ENCODE peak calls at places on chromosomes 12 and 14, in four cellular contexts. One of them, this sample, is unnamed. For H3K9me3, the result is how much of the 10 kb centered on the place peaks cover.

GRCh38 chr12:29582677-29583076 is 85.2 kb upstream of the OVCH1 start:
- DNase-seq in cardiac muscle cell: no peak
- DNase-seq in fibroblast of lung: no peak
- DNase-seq in left lung: no peak
- DNase-seq in this sample: no peak

GRCh38 chr12:97681612-97682504 is 219.3 kb downstream of the RMST start:
- DNase-seq in cardiac muscle cell: no peak
- DNase-seq in fibroblast of lung: no peak
- DNase-seq in left lung: no peak
- DNase-seq in this sample: no peak

GRCh38 chr14:64960762-64961276 is 11.3 kb downstream of the RAB15 start:
- DNase-seq in cardiac muscle cell: no peak
- DNase-seq in fibroblast of lung: no peak
- DNase-seq in left lung: no peak
- DNase-seq in this sample: peak

GRCh38 chr12:11731455-11731854 is 82.0 kb downstream of the ETV6 start:
- DNase-seq in cardiac muscle cell: no peak
- DNase-seq in fibroblast of lung: peak
- DNase-seq in left lung: no peak
- DNase-seq in this sample: no peak

GRCh38 chr12:32583535-32583934 is 95.6 kb upstream of the DNM1L start:
- DNase-seq in cardiac muscle cell: no peak
- DNase-seq in fibroblast of lung: peak
- DNase-seq in left lung: no peak
- DNase-seq in this sample: no peak

GRCh38 chr12:57404966-57405640 is 25.7 kb downstream of the R3HDM2 start:
- DNase-seq in cardiac muscle cell: no peak
- DNase-seq in fibroblast of lung: no peak
- DNase-seq in left lung: no peak
- DNase-seq in this sample: no peak

GRCh38 chr12:22803725-22804124 is 178.8 kb downstream of the ETNK1 start:
- DNase-seq in cardiac muscle cell: no peak
- DNase-seq in fibroblast of lung: no peak
- DNase-seq in left lung: no peak
- DNase-seq in this sample: no peak

GRCh38 chr12:104529130-104529874 is 72.6 kb downstream of the CHST11 start:
- DNase-seq in cardiac muscle cell: peak
- DNase-seq in fibroblast of lung: no peak
- DNase-seq in left lung: no peak
- DNase-seq in this sample: no peak

GRCh38 chr14:103488960-103489359 is 33.7 kb downstream of the CKB start:
- DNase-seq in cardiac muscle cell: no peak
- DNase-seq in fibroblast of lung: peak
- DNase-seq in left lung: no peak
- DNase-seq in this sample: no peak

GRCh38 chr12:83245156-83245555 is 558.5 kb downstream of the TMTC2 start:
- DNase-seq in cardiac muscle cell: no peak
- DNase-seq in fibroblast of lung: no peak
- DNase-seq in left lung: no peak
- DNase-seq in this sample: no peak

GRCh38 chr12:24839268-24839791 is 109.6 kb downstream of the BCAT1 start:
- DNase-seq in cardiac muscle cell: no peak
- DNase-seq in fibroblast of lung: peak
- DNase-seq in left lung: no peak
- DNase-seq in this sample: no peak

GRCh38 chr14:104826197-104826857 is 25.4 kb downstream of the ZBTB42 start:
- DNase-seq in cardiac muscle cell: peak
- DNase-seq in fibroblast of lung: peak
- DNase-seq in left lung: peak
- DNase-seq in this sample: peak

GRCh38 chr12:91529829-91530228 is 347.2 kb upstream of the DCN start:
- DNase-seq in cardiac muscle cell: no peak
- DNase-seq in fibroblast of lung: peak
- DNase-seq in left lung: no peak
- DNase-seq in this sample: no peak

GRCh38 chr14:77641207-77641533 is 24.7 kb upstream of the SPTLC2 start:
- DNase-seq in cardiac muscle cell: no peak
- DNase-seq in fibroblast of lung: no peak
- DNase-seq in left lung: no peak
- DNase-seq in this sample: no peak

GRCh38 chr14:104598461-104599273 is 5.9 kb downstream of the TMEM179 start:
- DNase-seq in cardiac muscle cell: no peak
- DNase-seq in fibroblast of lung: no peak
- DNase-seq in left lung: peak
- DNase-seq in this sample: no peak

GRCh38 chr14:51020024-51020710 is 74.7 kb downstream of the TRIM9 start:
- DNase-seq in cardiac muscle cell: peak
- DNase-seq in fibroblast of lung: peak
- DNase-seq in left lung: no peak
- DNase-seq in this sample: no peak

GRCh38 chr14:72686101-72686500 is 207.8 kb downstream of the DPF3 start:
- DNase-seq in cardiac muscle cell: no peak
- DNase-seq in fibroblast of lung: no peak
- DNase-seq in left lung: no peak
- DNase-seq in this sample: no peak

GRCh38 chr14:89598548-89599186 is 181.6 kb upstream of the FOXN3 start:
- DNase-seq in cardiac muscle cell: no peak
- DNase-seq in fibroblast of lung: peak
- DNase-seq in left lung: no peak
- DNase-seq in this sample: no peak

GRCh38 chr14:44448816-44449411 is 58.2 kb downstream of the FSCB start:
- DNase-seq in cardiac muscle cell: no peak
- DNase-seq in fibroblast of lung: no peak
- DNase-seq in left lung: no peak
- DNase-seq in this sample: no peak

GRCh38 chr14:90820958-90821357 is 4.7 kb upstream of the TTC7B start:
- DNase-seq in cardiac muscle cell: no peak
- DNase-seq in fibroblast of lung: peak
- DNase-seq in left lung: no peak
- DNase-seq in this sample: no peak

GRCh38 chr12:75208851-75209781 is 523 bp downstream of the KCNC2 start:
- DNase-seq in cardiac muscle cell: peak
- DNase-seq in fibroblast of lung: peak
- DNase-seq in left lung: no peak
- DNase-seq in this sample: no peak

GRCh38 chr12:52280319-52280795 is 5.9 kb downstream of the KRT86 start:
- DNase-seq in cardiac muscle cell: no peak
- DNase-seq in fibroblast of lung: peak
- DNase-seq in left lung: peak
- DNase-seq in this sample: peak

GRCh38 chr12:92596388-92596787 is 106.4 kb upstream of the PLEKHG7 start:
- DNase-seq in cardiac muscle cell: no peak
- DNase-seq in fibroblast of lung: peak
- DNase-seq in left lung: no peak
- DNase-seq in this sample: no peak

GRCh38 chr12:131827961-131828534 is at the start of gene MMP17:
- DNase-seq in cardiac muscle cell: peak
- DNase-seq in fibroblast of lung: peak
- DNase-seq in left lung: no peak
- DNase-seq in this sample: peak

GRCh38 chr14:66939409-66939808 is 249.8 kb upstream of the GARIN2 start:
- DNase-seq in cardiac muscle cell: no peak
- DNase-seq in fibroblast of lung: no peak
- DNase-seq in left lung: no peak
- DNase-seq in this sample: no peak

GRCh38 chr14:66944872-66945271 is 244.4 kb upstream of the GARIN2 start:
- DNase-seq in cardiac muscle cell: peak
- DNase-seq in fibroblast of lung: peak
- DNase-seq in left lung: no peak
- DNase-seq in this sample: no peak
- H3K9me3 ChIP-seq in cardiac muscle cell: under half
- H3K9me3 ChIP-seq in fibroblast of lung: under half
- H3K9me3 ChIP-seq in left lung: half or more
- H3K9me3 ChIP-seq in this sample: under half

DNA sequence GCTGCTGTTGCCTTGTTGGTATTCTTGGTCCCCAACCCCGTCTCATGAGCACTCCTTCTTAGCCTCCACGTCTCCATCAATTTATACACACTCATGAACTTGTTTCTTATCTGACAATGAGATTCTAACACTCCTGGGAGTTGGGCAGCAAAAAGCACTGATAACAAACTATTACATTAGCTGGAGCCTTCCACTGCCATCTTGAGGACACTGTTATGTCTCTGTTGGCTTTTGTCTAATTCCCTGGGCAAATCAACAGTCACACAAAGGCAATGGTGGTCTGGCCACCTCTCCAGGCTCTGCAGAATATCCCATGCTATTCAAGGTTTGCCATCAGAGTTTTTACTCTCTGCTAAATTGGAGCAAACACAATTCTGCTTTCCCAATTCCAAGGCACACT is 117.8 kb upstream of the COCH start:
- DNase-seq in cardiac muscle cell: peak
- DNase-seq in fibroblast of lung: no peak
- DNase-seq in left lung: no peak
- DNase-seq in this sample: no peak
- TF ChIP-seq CTCF in cardiac muscle cell: no peak
- TF ChIP-seq CTCF in fibroblast of lung: no peak
- TF ChIP-seq CTCF in left lung: no peak
- TF ChIP-seq CTCF in this sample: no peak

GRCh38 chr12:37547611-37548010 is 769.0 kb upstream of the ALG10B start:
- DNase-seq in cardiac muscle cell: no peak
- DNase-seq in fibroblast of lung: no peak
- DNase-seq in left lung: no peak
- DNase-seq in this sample: no peak
- H3K9me3 ChIP-seq in cardiac muscle cell: under half
- H3K9me3 ChIP-seq in fibroblast of lung: under half
- H3K9me3 ChIP-seq in left lung: half or more
- H3K9me3 ChIP-seq in this sample: under half

GRCh38 chr14:61536661-61537566 is 158.4 kb upstream of the HIF1A start:
- DNase-seq in cardiac muscle cell: no peak
- DNase-seq in fibroblast of lung: no peak
- DNase-seq in left lung: no peak
- DNase-seq in this sample: no peak

GRCh38 chr14:61540931-61541330 is 154.4 kb upstream of the HIF1A start:
- DNase-seq in cardiac muscle cell: no peak
- DNase-seq in fibroblast of lung: no peak
- DNase-seq in left lung: no peak
- DNase-seq in this sample: no peak

GRCh38 chr14:61538464-61539022 is 156.8 kb upstream of the HIF1A start:
- DNase-seq in cardiac muscle cell: no peak
- DNase-seq in fibroblast of lung: no peak
- DNase-seq in left lung: no peak
- DNase-seq in this sample: no peak

GRCh38 chr14:61537567-61538463 is 157.5 kb upstream of the HIF1A start:
- DNase-seq in cardiac muscle cell: no peak
- DNase-seq in fibroblast of lung: peak
- DNase-seq in left lung: peak
- DNase-seq in this sample: peak

DNA sequence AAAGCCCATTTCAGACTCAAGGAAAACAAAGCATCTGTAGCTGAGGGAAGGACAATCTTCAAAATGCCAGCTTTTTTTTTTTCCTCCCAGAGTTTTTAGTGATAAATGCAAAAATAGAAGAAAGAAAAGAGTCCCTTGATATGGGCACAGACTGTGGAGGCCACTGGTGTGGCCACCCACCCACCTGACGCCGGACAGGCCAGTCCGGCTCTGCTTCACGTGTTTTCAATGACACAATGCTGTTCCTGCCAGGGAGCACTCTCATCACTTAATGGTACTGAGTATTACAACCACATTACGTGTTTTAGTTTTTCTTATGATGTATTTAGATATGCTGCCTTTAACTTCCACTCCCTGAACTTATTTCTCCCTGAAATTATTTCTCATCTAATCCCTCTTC is 155.7 kb upstream of the HIF1A start:
- DNase-seq in cardiac muscle cell: no peak
- DNase-seq in fibroblast of lung: no peak
- DNase-seq in left lung: no peak
- DNase-seq in this sample: peak
- TF ChIP-seq CTCF in cardiac muscle cell: no peak
- TF ChIP-seq CTCF in fibroblast of lung: no peak
- TF ChIP-seq CTCF in left lung: no peak
- TF ChIP-seq CTCF in this sample: no peak

GRCh38 chr12:132949936-132950837 is 5.9 kb downstream of the ZNF605 start:
- DNase-seq in cardiac muscle cell: no peak
- DNase-seq in fibroblast of lung: no peak
- DNase-seq in left lung: no peak
- DNase-seq in this sample: no peak
- H3K9me3 ChIP-seq in cardiac muscle cell: under half
- H3K9me3 ChIP-seq in fibroblast of lung: under half
- H3K9me3 ChIP-seq in left lung: half or more
- H3K9me3 ChIP-seq in this sample: under half

DNA sequence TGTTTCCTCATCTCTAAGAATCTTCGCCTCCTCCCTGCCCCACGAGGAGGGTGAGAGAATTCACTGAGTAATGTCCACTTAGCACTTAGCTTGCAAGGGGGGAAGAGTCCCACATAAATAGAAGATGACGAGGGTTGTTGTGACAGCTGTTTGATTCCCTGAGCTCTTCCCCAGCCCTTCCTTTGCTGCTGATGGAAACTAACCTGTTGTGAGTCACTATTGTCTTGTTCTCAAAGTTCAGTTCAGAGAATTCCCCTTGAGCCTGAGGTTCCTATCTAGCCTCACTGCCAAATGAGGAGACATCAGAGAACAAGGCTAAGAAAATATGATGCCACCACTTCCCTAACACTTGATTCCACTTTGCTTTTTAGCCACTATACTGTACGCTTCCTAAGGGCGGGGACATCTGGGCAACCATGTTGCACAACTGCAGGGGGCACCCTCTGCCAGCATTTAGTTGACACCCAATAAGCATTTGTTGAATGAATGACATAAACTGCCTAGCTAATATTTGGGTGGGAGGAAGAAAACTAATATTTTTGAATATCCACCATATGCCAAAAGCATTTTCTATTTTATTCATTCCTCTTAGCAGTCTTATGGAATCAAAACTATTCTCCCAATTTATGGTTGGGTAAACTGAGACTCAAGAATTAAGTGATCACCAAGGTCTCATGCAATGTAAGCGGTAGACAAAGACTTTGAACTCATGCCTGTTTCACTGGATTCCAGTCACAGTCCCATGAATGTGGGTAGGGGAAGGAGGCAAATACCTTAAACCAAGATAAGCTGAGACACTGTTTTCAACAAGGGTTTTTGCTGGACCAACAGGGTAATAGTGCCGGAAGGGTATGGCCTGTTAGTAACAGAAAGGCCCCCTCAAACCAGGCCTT is 77.6 kb downstream of the ZFP36L1 start:
- DNase-seq in cardiac muscle cell: no peak
- DNase-seq in fibroblast of lung: peak
- DNase-seq in left lung: no peak
- DNase-seq in this sample: no peak
- TF ChIP-seq CTCF in cardiac muscle cell: no peak
- TF ChIP-seq CTCF in fibroblast of lung: no peak
- TF ChIP-seq CTCF in left lung: no peak
- TF ChIP-seq CTCF in this sample: no peak

DNA sequence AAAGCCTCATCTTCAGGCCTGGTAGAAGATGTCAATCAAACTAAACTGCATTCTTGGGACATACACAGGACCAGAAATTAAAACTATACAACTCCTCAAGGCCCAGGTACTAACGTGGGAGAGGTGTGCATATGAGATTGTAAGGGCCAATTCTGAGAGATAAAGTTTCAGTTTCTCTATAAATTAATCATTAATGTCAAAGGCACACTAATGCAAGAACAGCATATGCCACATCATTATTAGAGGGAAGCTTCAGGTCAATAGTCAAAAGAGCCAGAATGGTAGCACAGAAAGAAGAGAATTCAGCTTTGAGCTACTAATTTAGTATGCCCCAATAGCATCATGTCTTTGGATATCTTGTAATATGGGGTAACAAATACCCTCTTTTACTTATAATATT is 744.9 kb upstream of the MGAT4C start:
- DNase-seq in cardiac muscle cell: no peak
- DNase-seq in fibroblast of lung: no peak
- DNase-seq in left lung: no peak
- DNase-seq in this sample: no peak
- H3K9me3 ChIP-seq in cardiac muscle cell: under half
- H3K9me3 ChIP-seq in fibroblast of lung: under half
- H3K9me3 ChIP-seq in left lung: under half
- H3K9me3 ChIP-seq in this sample: under half